ENCODE peak calls at places on chromosomes 7 and 10, in seven cellular contexts. L, W, J, Z, F, G and Q are unnamed samples.

GRCh38 chr10:51879238-51879637 is 179.8 kb upstream of the CSTF2T start:
- DNase-seq in G (no peak), Z (no peak), W (no peak), J (no peak), F (no peak), L (peak), Q (no peak)

GRCh38 chr10:92907280-92907679 is 59.0 kb downstream of the EXOC6 start:
- DNase-seq in J (no peak), L (no peak), G (no peak), F (no peak), W (no peak), Z (no peak), Q (no peak)

GRCh38 chr7:104137971-104138370 is 69.8 kb downstream of the ORC5 start:
- DNase-seq in G (no peak), F (no peak), J (no peak), Z (peak), L (peak), W (no peak), Q (no peak)

GRCh38 chr10:35946556-35946955 is 304.5 kb upstream of the FZD8 start:
- DNase-seq in W (no peak), F (no peak), L (peak), Z (no peak), G (no peak), J (no peak), Q (no peak)

GRCh38 chr10:63977329-63977923 is 456.2 kb downstream of the REEP3 start:
- DNase-seq in L (peak), Z (no peak), W (peak), F (no peak), G (no peak), J (no peak), Q (peak)

GRCh38 chr10:29277296-29277695 is 11.6 kb upstream of the LYZL1 start:
- DNase-seq in Z (no peak), J (no peak), W (no peak), G (no peak), L (no peak), F (no peak), Q (no peak)

GRCh38 chr10:30798621-30799020 is 169.1 kb upstream of the LYZL2 start:
- DNase-seq in G (no peak), F (no peak), Z (no peak), L (no peak), W (no peak), J (peak), Q (no peak)

GRCh38 chr7:121419201-121420148 is 23.4 kb upstream of the FAM3C start:
- DNase-seq in J (no peak), Z (no peak), F (no peak), L (no peak), G (no peak), W (no peak), Q (no peak)

GRCh38 chr7:10727636-10728035 is 246.0 kb upstream of the PHF14 start:
- DNase-seq in G (no peak), Z (no peak), W (no peak), L (no peak), J (no peak), F (no peak), Q (no peak)

GRCh38 chr10:52313350-52314006 is 603 bp upstream of the DKK1 start:
- DNase-seq in W (no peak), F (no peak), J (no peak), G (no peak), L (no peak), Z (no peak), Q (no peak)

GRCh38 chr10:11104772-11105675 is 87.4 kb downstream of the CELF2 start:
- DNase-seq in Z (no peak), L (no peak), J (no peak), G (no peak), F (no peak), W (no peak), Q (no peak)

GRCh38 chr7:101094791-101095375 is 9.6 kb downstream of the TRIM56 start:
- DNase-seq in L (peak), F (no peak), J (peak), W (no peak), G (peak), Z (peak), Q (no peak)

GRCh38 chr7:1233328-1234048 is 816 bp downstream of the UNCX start:
- DNase-seq in L (no peak), J (no peak), Z (peak), W (no peak), F (no peak), G (no peak), Q (no peak)

GRCh38 chr10:10849306-10849705 is 168.4 kb upstream of the CELF2 start:
- DNase-seq in L (no peak), Z (no peak), J (no peak), F (no peak), G (no peak), W (no peak), Q (no peak)

GRCh38 chr7:91098566-91098965 is 165.7 kb upstream of the FZD1 start:
- DNase-seq in G (no peak), F (no peak), J (no peak), L (no peak), Z (no peak), W (no peak), Q (no peak)

GRCh38 chr7:139936760-139937310 is 107.8 kb downstream of the TBXAS1 start:
- DNase-seq in F (no peak), L (peak), Z (no peak), G (no peak), J (no peak), W (no peak), Q (no peak)

GRCh38 chr7:158248816-158249215 is 338.8 kb downstream of the PTPRN2 start:
- DNase-seq in J (no peak), W (no peak), L (no peak), F (no peak), G (no peak), Z (no peak), Q (no peak)

GRCh38 chr7:131374821-131375220 is 47.1 kb downstream of the MKLN1 start:
- DNase-seq in Z (no peak), G (no peak), W (no peak), L (no peak), F (no peak), J (no peak), Q (no peak)

GRCh38 chr7:32477649-32477980 is 12.6 kb downstream of the LSM5 start:
- DNase-seq in W (no peak), G (no peak), F (no peak), J (no peak), L (no peak), Z (no peak), Q (no peak)

GRCh38 chr7:71439316-71439715 is 307.4 kb downstream of the GALNT17 start:
- DNase-seq in J (no peak), W (no peak), G (no peak), L (no peak), F (no peak), Z (no peak), Q (no peak)

GRCh38 chr7:44678468-44679179 is 70.0 kb upstream of the ZMIZ2 start:
- DNase-seq in F (no peak), Z (no peak), W (no peak), J (no peak), G (no peak), L (peak), Q (no peak)

GRCh38 chr10:87670591-87670990 is 10.9 kb downstream of the PAPSS2 start:
- DNase-seq in W (no peak), L (no peak), G (no peak), J (no peak), F (no peak), Z (no peak), Q (no peak)

GRCh38 chr10:11454958-11455566 is 156.4 kb downstream of the USP6NL start:
- DNase-seq in L (no peak), F (no peak), Z (no peak), J (no peak), G (no peak), W (no peak), Q (no peak)

GRCh38 chr7:151133986-151134742 is 33.3 kb downstream of the GBX1 start:
- DNase-seq in W (no peak), J (no peak), Z (peak), F (no peak), L (no peak), G (no peak), Q (no peak)

GRCh38 chr7:43522406-43523156 is 60.3 kb upstream of the STK17A start:
- DNase-seq in W (no peak), F (no peak), J (no peak), Z (no peak), G (no peak), L (peak), Q (no peak)